ENCODE peak calls at places on chromosomes 1 and 21, in ten cellular contexts. L, H, J, Z, Q, U, I, R, S and W are unnamed samples.

GRCh38 chr1:161905269-161905884 is 118.3 kb downstream of the OLFML2B start:
- DNase-seq in H (no peak), U (peak; percentile 41), S (peak; percentile 25), L (no peak), J (no peak), R (no peak), I (no peak), Z (no peak), Q (no peak), W (no peak)

GRCh38 chr1:228882785-228883450 is 147.6 kb downstream of the RHOU start:
- DNase-seq in Z (no peak), L (no peak), I (no peak), Q (no peak), S (no peak), H (no peak), R (no peak), U (no peak), J (no peak), W (no peak)

GRCh38 chr1:3529099-3529729 is 74.7 kb downstream of the ARHGEF16 start:
- DNase-seq in H (no peak), S (no peak), Z (no peak), L (no peak), U (no peak), I (no peak), Q (no peak), J (no peak), R (peak; percentile 52), W (peak; percentile 7)

GRCh38 chr1:157496121-157496526 is 56.2 kb downstream of the FCRL5 start:
- DNase-seq in Z (no peak), I (peak; percentile 35), L (peak; percentile 18), R (peak; percentile 50), U (peak; percentile 49), J (no peak), S (peak; percentile 10), Q (no peak), H (no peak), W (peak; percentile 6)

GRCh38 chr1:19367584-19368041 is 55.5 kb downstream of the SLC66A1 start:
- DNase-seq in Z (no peak), S (no peak), L (no peak), R (peak; percentile 54), H (no peak), Q (no peak), J (no peak), I (no peak), U (no peak), W (no peak)

GRCh38 chr1:36882536-36883285 is 151.6 kb downstream of the GRIK3 start:
- DNase-seq in S (no peak), H (no peak), U (no peak), L (no peak), I (no peak), J (no peak), R (no peak), Q (no peak), Z (no peak), W (no peak)

GRCh38 chr1:53868565-53868964 is 21.0 kb downstream of the YIPF1 start:
- DNase-seq in I (no peak), Z (no peak), R (peak; percentile 12), L (no peak), Q (no peak), S (no peak), J (no peak), H (no peak), U (no peak), W (no peak)

GRCh38 chr1:89262643-89263042 is 10.0 kb downstream of the GBP5 start:
- DNase-seq in I (no peak), S (no peak), J (no peak), H (no peak), L (no peak), Z (no peak), Q (no peak), U (no peak), R (peak; percentile 83), W (peak; percentile 7)

GRCh38 chr21:42147386-42148020 is 71.4 kb upstream of the ABCG1 start:
- DNase-seq in J (no peak), S (no peak), U (peak; percentile 5), R (no peak), L (no peak), I (no peak), Z (no peak), H (no peak), Q (no peak), W (no peak)

GRCh38 chr1:54807756-54808155 is 6.6 kb upstream of the TTC22 start:
- DNase-seq in I (no peak), Q (no peak), H (no peak), L (no peak), S (no peak), R (no peak), J (no peak), Z (no peak), U (no peak), W (no peak)

GRCh38 chr1:201255470-201256362 is 27.6 kb upstream of the PKP1 start:
- DNase-seq in R (no peak), H (no peak), U (no peak), S (no peak), I (no peak), Q (no peak), Z (no peak), L (no peak), J (no peak), W (no peak)

GRCh38 chr21:34354836-34355235 is 9.0 kb upstream of the KCNE2 start:
- DNase-seq in J (no peak), R (no peak), I (no peak), H (no peak), U (no peak), L (no peak), S (no peak), Q (no peak), Z (no peak), W (no peak)